ENCODE peak calls at places on chromosomes 2 and 18, in four cellular contexts. B is sigmoid colon, J is pancreas, W is mesendoderm. Q is an unnamed sample. For H3K4me1 and H3K27me3, the result is how much of the 10 kb centered on the place peaks cover.

GRCh38 chr2:15818186-15818795 is 122.1 kb upstream of the MYCN start:
- DNase-seq in B (no peak), J (no peak), W (no peak), Q (no peak)

GRCh38 chr2:72130671-72131360 is 16.8 kb downstream of the CYP26B1 start:
- DNase-seq in B (no peak), J (no peak), W (no peak), Q (no peak)

GRCh38 chr2:17615728-17616351 is 75.3 kb downstream of the VSNL1 start:
- DNase-seq in B (no peak), J (no peak), W (no peak), Q (peak)

GRCh38 chr2:44392338-44392943 is 30.7 kb downstream of the CAMKMT start:
- DNase-seq in B (no peak), J (no peak), W (peak), Q (no peak)

GRCh38 chr2:173652311-173652710 is 297.6 kb downstream of the CDCA7 start:
- DNase-seq in B (no peak), J (no peak), W (peak), Q (peak)

GRCh38 chr2:144518744-144519596 is 949 bp downstream of the ZEB2 start:
- DNase-seq in B (no peak), J (no peak), W (no peak), Q (no peak)

GRCh38 chr2:96163768-96164429 is 18.7 kb upstream of the DUSP2 start:
- DNase-seq in B (peak), J (no peak), W (no peak), Q (no peak)

GRCh38 chr2:156892449-156893335 is 364.8 kb upstream of the GALNT5 start:
- DNase-seq in B (no peak), J (no peak), W (peak), Q (peak)

GRCh38 chr2:213644926-213645325 is 360.7 kb downstream of the SPAG16 start:
- DNase-seq in B (no peak), J (no peak), W (peak), Q (no peak)

GRCh38 chr2:64104944-64105343 is 39.3 kb downstream of the PELI1 start:
- DNase-seq in B (no peak), J (no peak), W (no peak), Q (no peak)

GRCh38 chr2:60406192-60406591 is 147.3 kb downstream of the BCL11A start:
- DNase-seq in B (no peak), J (no peak), W (no peak), Q (no peak)

GRCh38 chr2:230765611-230766300 is 53.1 kb downstream of the CAB39 start:
- DNase-seq in B (no peak), J (no peak), W (peak), Q (no peak)

GRCh38 chr2:237405006-237405559 is 8.9 kb downstream of the COL6A3 start:
- DNase-seq in B (no peak), J (no peak), W (no peak), Q (no peak)

GRCh38 chr2:181697571-181697970 is 17.3 kb upstream of the NEUROD1 start:
- DNase-seq in B (no peak), J (no peak), W (no peak), Q (no peak)

GRCh38 chr18:8406486-8407250 is 202.6 kb upstream of the RAB12 start:
- DNase-seq in B (no peak), J (no peak), W (no peak), Q (no peak)

GRCh38 chr2:189178007-189178406 is 1.6 kb downstream of the COL5A2 start:
- DNase-seq in B (no peak), J (no peak), W (no peak), Q (no peak)

GRCh38 chr2:1593371-1594205 is 150.7 kb downstream of the PXDN start:
- DNase-seq in B (no peak), J (no peak), W (peak), Q (no peak)

GRCh38 chr2:190716176-190716807 is 67.4 kb downstream of the NAB1 start:
- DNase-seq in B (no peak), J (no peak), W (no peak), Q (no peak)

GRCh38 chr2:140863713-140864112 is 1267.1 kb downstream of the LRP1B start:
- DNase-seq in B (no peak), J (no peak), W (peak), Q (peak)

GRCh38 chr18:11096839-11097750 is 52.3 kb downstream of the PIEZO2 start:
- DNase-seq in B (no peak), J (no peak), W (no peak), Q (no peak)

GRCh38 chr2:46831869-46832265 is 83.7 kb downstream of the MCFD2 start:
- DNase-seq in B (no peak), J (no peak), W (no peak), Q (no peak)
- H3K27ac ChIP-seq in B (no peak), J (no peak), W (no peak), Q (no peak)

DNA sequence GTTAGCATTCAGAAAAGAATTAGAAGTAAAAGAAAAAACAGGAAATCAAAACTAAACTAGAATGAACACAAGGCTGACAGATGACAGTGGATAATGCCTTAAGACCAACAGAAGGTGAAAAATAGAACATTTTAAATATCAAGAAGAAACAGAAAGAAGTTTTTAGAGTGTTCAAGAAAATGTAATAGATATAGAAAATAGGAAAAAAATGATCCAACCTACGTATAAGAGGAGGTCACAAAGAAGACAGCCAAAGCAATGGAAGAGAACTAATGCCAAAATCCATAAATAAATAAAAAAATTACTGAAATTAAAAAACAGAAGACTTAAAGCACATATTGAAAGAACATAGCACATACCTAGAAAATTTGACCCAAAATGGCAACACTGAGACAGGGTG is 42.5 kb upstream of the EN1 start:
- DNase-seq in B (no peak), J (no peak), W (no peak), Q (no peak)
- H3K4me1 ChIP-seq in B (under half), J (under half), W (under half), Q (under half)

GRCh38 chr2:110688594-110689091 is 10.8 kb upstream of the BUB1 start:
- DNase-seq in B (no peak), J (no peak), W (peak), Q (peak)
- H3K27me3 ChIP-seq in B (under half), J (under half), W (under half), Q (under half)

GRCh38 chr2:88856409-88857135 is 165.1 kb downstream of the RPIA start:
- DNase-seq in B (no peak), J (no peak), W (no peak), Q (no peak)

GRCh38 chr2:88855620-88856408 is 164.3 kb downstream of the RPIA start:
- DNase-seq in B (no peak), J (no peak), W (no peak), Q (no peak)

GRCh38 chr2:88857274-88857741 is 165.8 kb downstream of the RPIA start:
- DNase-seq in B (no peak), J (no peak), W (no peak), Q (no peak)

GRCh38 chr2:88859461-88859860 is 168.0 kb downstream of the RPIA start:
- DNase-seq in B (no peak), J (no peak), W (no peak), Q (no peak)

DNA sequence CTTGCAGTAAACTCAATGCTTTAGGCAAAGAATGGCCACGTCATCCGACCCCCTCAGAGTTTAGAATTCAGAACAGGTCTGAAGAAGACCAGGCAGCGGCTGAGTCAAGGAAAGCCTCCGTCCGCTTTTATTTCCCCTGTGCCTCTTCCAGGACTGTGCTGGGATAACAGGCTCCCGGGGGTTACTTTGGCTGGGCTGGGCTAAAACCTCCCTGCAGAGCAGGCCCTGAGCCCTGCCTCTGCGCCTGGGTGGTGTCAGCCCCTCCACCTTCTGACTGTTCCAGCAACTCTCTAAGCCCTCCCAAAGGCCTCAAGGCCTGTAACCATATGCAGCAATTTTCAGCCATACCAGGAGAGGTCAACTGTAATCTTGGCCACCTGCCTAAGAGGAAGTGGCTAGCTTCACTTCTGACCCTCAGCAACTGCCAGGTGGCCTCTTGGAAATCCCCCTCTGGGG is 166.5 kb downstream of the RPIA start:
- DNase-seq in B (no peak), J (peak), W (peak), Q (no peak)
- H3K27ac ChIP-seq in B (no peak), J (peak), W (no peak), Q (no peak)

GRCh38 chr18:13587937-13588336 is 138.4 kb downstream of the FAM210A start:
- DNase-seq in B (no peak), J (no peak), W (no peak), Q (no peak)
- H3K4me1 ChIP-seq in B (under half), J (under half), W (under half), Q (under half)

GRCh38 chr2:218856168-218856895 is 3.3 kb upstream of the WNT6 start:
- DNase-seq in B (peak), J (no peak), W (peak), Q (no peak)

GRCh38 chr2:218858138-218858445 is 1.5 kb upstream of the WNT6 start:
- DNase-seq in B (peak), J (no peak), W (no peak), Q (no peak)

GRCh38 chr2:218855305-218856167 is 4.1 kb upstream of the WNT6 start:
- DNase-seq in B (peak), J (no peak), W (no peak), Q (no peak)

GRCh38 chr2:218857371-218858137 is 2.1 kb upstream of the WNT6 start:
- DNase-seq in B (peak), J (no peak), W (no peak), Q (no peak)

DNA sequence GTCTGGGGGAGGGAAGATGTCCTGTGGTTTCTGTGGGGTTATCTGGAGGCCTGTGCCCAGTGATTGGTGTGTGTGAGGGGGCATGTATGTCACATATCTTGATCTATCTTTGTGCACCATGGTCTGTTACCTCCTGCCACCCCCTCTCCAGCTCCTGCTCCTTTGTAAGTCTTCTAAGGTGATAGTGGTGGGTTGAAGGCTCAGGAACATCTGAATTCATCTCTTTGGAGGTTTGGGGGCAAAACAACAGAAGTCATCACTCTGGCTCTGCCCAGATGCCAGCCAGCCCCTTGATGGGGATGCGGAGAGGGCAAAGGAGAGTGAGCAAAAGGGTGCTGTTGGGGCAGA is 2.7 kb upstream of the WNT6 start:
- DNase-seq in B (peak), J (no peak), W (no peak), Q (no peak)
- H3K27me3 ChIP-seq in B (half or more), J (under half), W (under half), Q (half or more)